ENCODE peak calls at places on chromosomes 12 and 14, in five cellular contexts. One of them, this sample, is unnamed.

GRCh38 chr12:70637286-70637685 is at the start of gene PTPRB:
- DNase-seq in right lobe of liver: no peak
- DNase-seq in hepatocyte: no peak
- DNase-seq in suprapubic skin: no peak
- DNase-seq in left ventricle myocardium inferior: no peak
- DNase-seq in this sample: no peak

GRCh38 chr12:56840922-56841321 is 77.8 kb downstream of the HSD17B6 start:
- DNase-seq in hepatocyte: no peak
- DNase-seq in right lobe of liver: no peak
- DNase-seq in left ventricle myocardium inferior: no peak
- DNase-seq in suprapubic skin: no peak
- DNase-seq in this sample: no peak

GRCh38 chr14:38186217-38186616 is 21.5 kb upstream of the SSTR1 start:
- DNase-seq in hepatocyte: no peak
- DNase-seq in suprapubic skin: no peak
- DNase-seq in right lobe of liver: no peak
- DNase-seq in left ventricle myocardium inferior: no peak
- DNase-seq in this sample: no peak

GRCh38 chr14:53044486-53044885 is 93.6 kb upstream of the FERMT2 start:
- DNase-seq in suprapubic skin: no peak
- DNase-seq in hepatocyte: peak; percentile 22
- DNase-seq in left ventricle myocardium inferior: no peak
- DNase-seq in right lobe of liver: no peak
- DNase-seq in this sample: no peak

GRCh38 chr14:22520235-22520634 is 68.8 kb downstream of the DAD1 start:
- DNase-seq in hepatocyte: no peak
- DNase-seq in suprapubic skin: no peak
- DNase-seq in left ventricle myocardium inferior: no peak
- DNase-seq in right lobe of liver: no peak
- DNase-seq in this sample: no peak

GRCh38 chr12:12764824-12765223 is 20.6 kb upstream of the APOLD1 start:
- DNase-seq in left ventricle myocardium inferior: no peak
- DNase-seq in right lobe of liver: no peak
- DNase-seq in suprapubic skin: no peak
- DNase-seq in hepatocyte: no peak
- DNase-seq in this sample: no peak

GRCh38 chr14:105087308-105087962 is 22.2 kb upstream of the GPR132 start:
- DNase-seq in right lobe of liver: peak; percentile 39
- DNase-seq in suprapubic skin: peak; percentile 77
- DNase-seq in left ventricle myocardium inferior: peak; percentile 62
- DNase-seq in hepatocyte: peak; percentile 81
- DNase-seq in this sample: peak; percentile 56

GRCh38 chr14:62002636-62003035 is 240.4 kb downstream of the SNAPC1 start:
- DNase-seq in right lobe of liver: no peak
- DNase-seq in hepatocyte: no peak
- DNase-seq in left ventricle myocardium inferior: no peak
- DNase-seq in suprapubic skin: no peak
- DNase-seq in this sample: no peak

GRCh38 chr12:22264380-22264779 is 70.1 kb downstream of the ST8SIA1 start:
- DNase-seq in left ventricle myocardium inferior: no peak
- DNase-seq in hepatocyte: no peak
- DNase-seq in suprapubic skin: no peak
- DNase-seq in right lobe of liver: no peak
- DNase-seq in this sample: no peak

GRCh38 chr14:73153272-73153671 is 17.0 kb downstream of the PSEN1 start:
- DNase-seq in suprapubic skin: no peak
- DNase-seq in right lobe of liver: no peak
- DNase-seq in left ventricle myocardium inferior: no peak
- DNase-seq in hepatocyte: no peak
- DNase-seq in this sample: no peak

GRCh38 chr12:51949342-51950030 is 2.0 kb upstream of the ACVR1B start:
- DNase-seq in hepatocyte: no peak
- DNase-seq in right lobe of liver: no peak
- DNase-seq in suprapubic skin: no peak
- DNase-seq in left ventricle myocardium inferior: no peak
- DNase-seq in this sample: no peak

GRCh38 chr14:50726372-50727107 is 58.4 kb upstream of the SAV1 start:
- DNase-seq in left ventricle myocardium inferior: no peak
- DNase-seq in hepatocyte: no peak
- DNase-seq in suprapubic skin: no peak
- DNase-seq in right lobe of liver: no peak
- DNase-seq in this sample: no peak

GRCh38 chr12:106238146-106238545 is 9.7 kb downstream of the CKAP4 start:
- DNase-seq in left ventricle myocardium inferior: peak; percentile 40
- DNase-seq in right lobe of liver: no peak
- DNase-seq in suprapubic skin: peak; percentile 26
- DNase-seq in hepatocyte: no peak
- DNase-seq in this sample: no peak

GRCh38 chr14:24895243-24895583 is 154.7 kb downstream of the STXBP6 start:
- DNase-seq in suprapubic skin: no peak
- DNase-seq in right lobe of liver: no peak
- DNase-seq in hepatocyte: no peak
- DNase-seq in left ventricle myocardium inferior: no peak
- DNase-seq in this sample: no peak

GRCh38 chr12:104280111-104280510 is 23.4 kb upstream of the EID3 start:
- DNase-seq in right lobe of liver: no peak
- DNase-seq in suprapubic skin: no peak
- DNase-seq in hepatocyte: no peak
- DNase-seq in left ventricle myocardium inferior: no peak
- DNase-seq in this sample: no peak

GRCh38 chr12:28089363-28089762 is 100.9 kb upstream of the CCDC91 start:
- DNase-seq in suprapubic skin: no peak
- DNase-seq in right lobe of liver: no peak
- DNase-seq in left ventricle myocardium inferior: no peak
- DNase-seq in hepatocyte: no peak
- DNase-seq in this sample: no peak

GRCh38 chr14:105480165-105480564 is 5.5 kb downstream of the CRIP2 start:
- DNase-seq in right lobe of liver: no peak
- DNase-seq in left ventricle myocardium inferior: no peak
- DNase-seq in hepatocyte: no peak
- DNase-seq in suprapubic skin: no peak
- DNase-seq in this sample: no peak

GRCh38 chr14:101817511-101818001 is 56.0 kb downstream of the PPP2R5C start:
- DNase-seq in hepatocyte: no peak
- DNase-seq in left ventricle myocardium inferior: no peak
- DNase-seq in suprapubic skin: no peak
- DNase-seq in right lobe of liver: no peak
- DNase-seq in this sample: no peak

GRCh38 chr12:14256139-14256538 is 109.3 kb upstream of the ATF7IP start:
- DNase-seq in left ventricle myocardium inferior: no peak
- DNase-seq in suprapubic skin: no peak
- DNase-seq in right lobe of liver: no peak
- DNase-seq in hepatocyte: no peak
- DNase-seq in this sample: no peak

GRCh38 chr12:121062391-121063045 is 23.5 kb upstream of the OASL start:
- DNase-seq in suprapubic skin: peak; percentile 23
- DNase-seq in right lobe of liver: no peak
- DNase-seq in hepatocyte: no peak
- DNase-seq in left ventricle myocardium inferior: no peak
- DNase-seq in this sample: no peak

DNA sequence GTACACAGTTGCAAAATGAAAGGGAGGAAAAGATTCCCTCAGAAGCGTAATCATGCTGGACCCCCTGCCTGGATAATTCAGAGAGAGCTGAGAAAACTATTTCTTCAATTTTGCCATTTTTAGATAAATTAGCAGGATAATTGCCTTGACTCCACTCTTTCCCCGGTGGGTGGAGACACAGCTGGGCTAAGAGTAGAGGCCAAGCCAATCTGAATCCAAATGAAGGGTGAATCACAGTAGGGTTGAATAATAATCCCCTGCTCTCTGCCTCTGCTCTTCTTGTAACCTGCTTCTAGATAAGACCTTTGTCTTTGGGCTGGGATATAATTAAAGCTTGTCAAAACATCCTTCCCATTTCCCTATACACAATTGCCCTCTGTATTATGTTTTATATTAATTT is 150.1 kb downstream of the CAPZA3 start:
- DNase-seq in suprapubic skin: no peak
- DNase-seq in left ventricle myocardium inferior: no peak
- DNase-seq in right lobe of liver: no peak
- DNase-seq in hepatocyte: no peak
- DNase-seq in this sample: no peak
- H3K27ac ChIP-seq in suprapubic skin: no peak overlapping the region
- H3K27ac ChIP-seq in left ventricle myocardium inferior: peak overlapping the region; percentile 13
- H3K27ac ChIP-seq in right lobe of liver: no peak overlapping the region
- H3K27ac ChIP-seq in hepatocyte: no peak overlapping the region
- H3K27ac ChIP-seq in this sample: no peak overlapping the region

GRCh38 chr14:85576848-85577541 is 47.1 kb downstream of the FLRT2 start:
- DNase-seq in suprapubic skin: no peak
- DNase-seq in hepatocyte: no peak
- DNase-seq in left ventricle myocardium inferior: no peak
- DNase-seq in right lobe of liver: no peak
- DNase-seq in this sample: no peak

GRCh38 chr14:85577542-85578140 is 47.7 kb downstream of the FLRT2 start:
- DNase-seq in hepatocyte: no peak
- DNase-seq in left ventricle myocardium inferior: no peak
- DNase-seq in right lobe of liver: no peak
- DNase-seq in suprapubic skin: no peak
- DNase-seq in this sample: no peak

GRCh38 chr14:85580536-85581165 is 50.7 kb downstream of the FLRT2 start:
- DNase-seq in right lobe of liver: no peak
- DNase-seq in hepatocyte: no peak
- DNase-seq in suprapubic skin: no peak
- DNase-seq in left ventricle myocardium inferior: no peak
- DNase-seq in this sample: no peak

GRCh38 chr14:85579957-85580356 is 50.0 kb downstream of the FLRT2 start:
- DNase-seq in suprapubic skin: no peak
- DNase-seq in right lobe of liver: no peak
- DNase-seq in left ventricle myocardium inferior: no peak
- DNase-seq in hepatocyte: no peak
- DNase-seq in this sample: no peak

DNA sequence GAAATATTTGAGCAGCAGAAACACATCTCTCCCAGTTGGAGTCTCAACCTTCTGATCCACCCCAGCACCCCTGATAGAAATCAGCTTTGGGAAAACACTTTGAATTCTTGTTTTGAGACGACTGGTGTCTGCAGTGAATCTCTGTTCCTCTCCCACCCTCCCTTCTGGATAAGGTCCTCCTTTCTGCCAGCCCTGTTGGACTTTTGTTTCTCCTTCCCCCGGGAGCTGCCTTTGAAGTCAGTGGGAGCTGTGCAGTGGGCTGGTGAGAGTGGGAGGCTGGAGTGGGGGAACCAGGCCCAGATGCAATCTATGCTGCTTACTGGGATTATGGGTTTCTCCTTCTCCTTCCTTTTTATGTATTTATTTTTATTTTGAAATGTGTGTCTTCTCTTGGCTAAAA is 49.0 kb downstream of the FLRT2 start:
- DNase-seq in left ventricle myocardium inferior: no peak
- DNase-seq in suprapubic skin: no peak
- DNase-seq in hepatocyte: no peak
- DNase-seq in right lobe of liver: no peak
- DNase-seq in this sample: no peak
- H3K4me1 ChIP-seq in left ventricle myocardium inferior: no peaks in the 10 kb centered on the region
- H3K4me1 ChIP-seq in suprapubic skin: peaks cover 16% of the 10 kb centered on the region
- H3K4me1 ChIP-seq in hepatocyte: peaks cover 25% of the 10 kb centered on the region
- H3K4me1 ChIP-seq in right lobe of liver: no peaks in the 10 kb centered on the region
- H3K4me1 ChIP-seq in this sample: no peaks in the 10 kb centered on the region

DNA sequence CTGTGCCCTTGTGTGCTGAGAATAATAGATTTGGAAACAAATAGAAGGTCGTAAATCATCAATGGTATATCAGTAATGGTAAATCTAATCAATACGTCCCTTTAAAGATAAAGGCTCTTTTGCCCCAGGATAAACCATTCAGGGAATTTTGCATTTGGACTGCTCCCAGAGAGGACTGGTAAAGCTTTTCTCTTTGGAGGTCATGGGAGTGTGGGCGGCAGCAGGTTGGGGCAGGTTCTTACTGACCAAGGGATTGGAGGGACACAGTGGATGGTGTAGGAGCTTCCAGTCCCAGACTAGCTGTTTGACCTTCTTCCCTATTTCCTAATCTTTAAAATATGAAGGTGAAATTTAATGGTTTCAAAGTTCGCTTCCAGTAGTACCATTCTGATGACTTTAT is 87.8 kb upstream of the NTF3 start:
- DNase-seq in left ventricle myocardium inferior: no peak
- DNase-seq in right lobe of liver: no peak
- DNase-seq in suprapubic skin: no peak
- DNase-seq in hepatocyte: no peak
- DNase-seq in this sample: no peak
- H3K4me3 ChIP-seq in left ventricle myocardium inferior: no peak overlapping the region
- H3K4me3 ChIP-seq in right lobe of liver: no peak overlapping the region
- H3K4me3 ChIP-seq in suprapubic skin: no peak overlapping the region
- H3K4me3 ChIP-seq in hepatocyte: no peak overlapping the region
- H3K4me3 ChIP-seq in this sample: no peak overlapping the region

GRCh38 chr12:116324684-116325664 is 47.5 kb upstream of the MED13L start:
- DNase-seq in hepatocyte: no peak
- DNase-seq in right lobe of liver: no peak
- DNase-seq in suprapubic skin: no peak
- DNase-seq in left ventricle myocardium inferior: no peak
- DNase-seq in this sample: no peak
- H3K27ac ChIP-seq in hepatocyte: no peak overlapping the region
- H3K27ac ChIP-seq in right lobe of liver: no peak overlapping the region
- H3K27ac ChIP-seq in suprapubic skin: no peak overlapping the region
- H3K27ac ChIP-seq in left ventricle myocardium inferior: no peak overlapping the region
- H3K27ac ChIP-seq in this sample: peak overlapping the region; percentile 54

GRCh38 chr12:46364300-46364696 is 8.3 kb downstream of the SLC38A2 start:
- DNase-seq in left ventricle myocardium inferior: no peak
- DNase-seq in hepatocyte: no peak
- DNase-seq in suprapubic skin: no peak
- DNase-seq in right lobe of liver: no peak
- DNase-seq in this sample: no peak

GRCh38 chr12:46366771-46367170 is 5.8 kb downstream of the SLC38A2 start:
- DNase-seq in left ventricle myocardium inferior: no peak
- DNase-seq in right lobe of liver: no peak
- DNase-seq in hepatocyte: no peak
- DNase-seq in suprapubic skin: no peak
- DNase-seq in this sample: no peak

GRCh38 chr12:46367351-46368029 is 5.1 kb downstream of the SLC38A2 start:
- DNase-seq in hepatocyte: no peak
- DNase-seq in right lobe of liver: no peak
- DNase-seq in suprapubic skin: no peak
- DNase-seq in left ventricle myocardium inferior: no peak
- DNase-seq in this sample: no peak

GRCh38 chr12:46364777-46365580 is 7.6 kb downstream of the SLC38A2 start:
- DNase-seq in right lobe of liver: no peak
- DNase-seq in left ventricle myocardium inferior: no peak
- DNase-seq in suprapubic skin: no peak
- DNase-seq in hepatocyte: peak; percentile 42
- DNase-seq in this sample: no peak

DNA sequence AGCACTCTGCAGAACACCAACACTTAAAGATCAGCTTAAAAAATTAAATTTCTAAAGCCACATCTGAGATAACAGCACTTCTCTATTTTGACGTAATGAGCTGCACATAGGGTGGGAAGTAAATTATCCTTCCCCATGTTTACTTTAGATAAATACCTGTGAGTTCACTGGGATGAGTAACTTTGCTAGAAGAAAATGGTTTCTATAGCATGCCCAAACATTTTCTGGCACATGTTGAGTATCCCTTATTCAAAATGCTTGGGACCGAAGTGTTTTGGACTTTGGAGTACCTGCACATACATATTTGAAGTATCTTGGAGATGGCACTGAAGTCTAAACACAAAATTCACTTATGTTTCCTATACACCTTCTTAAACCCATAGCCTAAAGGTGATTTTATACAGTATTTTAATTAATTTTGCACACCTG is 6.6 kb downstream of the SLC38A2 start:
- DNase-seq in hepatocyte: no peak
- DNase-seq in right lobe of liver: no peak
- DNase-seq in suprapubic skin: no peak
- DNase-seq in left ventricle myocardium inferior: no peak
- DNase-seq in this sample: no peak
- H3K4me1 ChIP-seq in hepatocyte: peaks cover 55% of the 10 kb centered on the region
- H3K4me1 ChIP-seq in right lobe of liver: no peaks in the 10 kb centered on the region
- H3K4me1 ChIP-seq in suprapubic skin: peaks cover 90% of the 10 kb centered on the region
- H3K4me1 ChIP-seq in left ventricle myocardium inferior: peaks cover 100% of the 10 kb centered on the region
- H3K4me1 ChIP-seq in this sample: peaks cover 77% of the 10 kb centered on the region